ENCODE peak calls at places on chromosomes 11 and 22, in five cellular contexts. B, T, H, X and G are unnamed samples.

GRCh38 chr11:74091549-74091948 is 79.3 kb downstream of the C2CD3 start:
- DNase-seq in H (no peak), X (no peak), B (no peak), T (no peak), G (no peak)

GRCh38 chr22:47042116-47042825 is 279.8 kb downstream of the TBC1D22A start:
- DNase-seq in B (no peak), T (no peak), X (no peak), H (no peak), G (no peak)

GRCh38 chr11:15819679-15820286 is 536.6 kb downstream of the SOX6 start:
- DNase-seq in B (no peak), X (peak), H (peak), T (peak), G (no peak)

GRCh38 chr11:45982656-45983470 is 60.4 kb downstream of the LARGE2 start:
- DNase-seq in X (no peak), H (peak), T (peak), B (no peak), G (no peak)

GRCh38 chr11:107590460-107591097 is 368 bp upstream of the ELMOD1 start:
- DNase-seq in X (no peak), B (no peak), H (no peak), T (no peak), G (no peak)

GRCh38 chr11:13939952-13940610 is 22.4 kb upstream of the SPON1 start:
- DNase-seq in H (peak), X (no peak), T (peak), B (no peak), G (no peak)

GRCh38 chr11:115580927-115581680 is 76.9 kb upstream of the CADM1 start:
- DNase-seq in X (peak), B (no peak), H (peak), T (no peak), G (no peak)

GRCh38 chr22:20948450-20948849 is 18.6 kb upstream of the AIFM3 start:
- DNase-seq in X (no peak), T (no peak), H (no peak), B (no peak), G (no peak)

GRCh38 chr11:75728992-75729391 is 11.4 kb downstream of the MOGAT2 start:
- DNase-seq in T (no peak), H (no peak), X (no peak), B (peak), G (no peak)

GRCh38 chr11:69874178-69874983 is 55.2 kb upstream of the FGF3 start:
- DNase-seq in B (peak), T (no peak), X (no peak), H (no peak), G (peak)

GRCh38 chr11:102332611-102332994 is 14.4 kb upstream of the BIRC2 start:
- DNase-seq in B (no peak), X (no peak), H (no peak), T (no peak), G (no peak)

GRCh38 chr11:96055706-96056387 is 131.9 kb upstream of the MTMR2 start:
- DNase-seq in X (no peak), B (no peak), T (no peak), H (peak), G (no peak)

GRCh38 chr11:25859776-25860175 is 472.2 kb upstream of the ANO3 start:
- DNase-seq in B (no peak), X (no peak), H (no peak), T (no peak), G (no peak)

GRCh38 chr22:21921729-21922128 is 30.9 kb downstream of the PPM1F start:
- DNase-seq in T (no peak), H (no peak), B (no peak), X (no peak), G (no peak)

GRCh38 chr11:19579957-19580356 is 132.7 kb upstream of the NAV2 start:
- DNase-seq in H (no peak), B (no peak), T (no peak), X (no peak), G (no peak)

GRCh38 chr11:100980156-100980555 is 149.5 kb downstream of the PGR start:
- DNase-seq in X (no peak), T (no peak), B (no peak), H (no peak), G (no peak)

GRCh38 chr11:41612415-41612814 is 153.0 kb upstream of the LRRC4C start:
- DNase-seq in T (no peak), X (no peak), H (peak), B (no peak), G (no peak)

GRCh38 chr11:65382804-65383368 is 440 bp upstream of the SLC25A45 start:
- DNase-seq in B (no peak), H (no peak), X (no peak), T (no peak), G (no peak)

GRCh38 chr11:45928535-45929215 is 6.2 kb downstream of the LARGE2 start:
- DNase-seq in H (peak), X (no peak), B (no peak), T (no peak), G (no peak)

GRCh38 chr22:48798281-48799226 is 1029.1 kb downstream of the BRD1 start:
- DNase-seq in T (no peak), B (no peak), H (no peak), X (no peak), G (no peak)

GRCh38 chr22:28299760-28300159 is 379.9 kb downstream of the TTC28 start:
- DNase-seq in T (no peak), H (no peak), X (no peak), B (no peak), G (no peak)

GRCh38 chr11:114307524-114308203 is 11.5 kb downstream of the NNMT start:
- DNase-seq in B (no peak), X (peak), T (no peak), H (peak), G (no peak)

GRCh38 chr11:27055065-27055682 is 14.6 kb downstream of the BBOX1 start:
- DNase-seq in H (no peak), B (no peak), T (no peak), X (no peak), G (no peak)

DNA sequence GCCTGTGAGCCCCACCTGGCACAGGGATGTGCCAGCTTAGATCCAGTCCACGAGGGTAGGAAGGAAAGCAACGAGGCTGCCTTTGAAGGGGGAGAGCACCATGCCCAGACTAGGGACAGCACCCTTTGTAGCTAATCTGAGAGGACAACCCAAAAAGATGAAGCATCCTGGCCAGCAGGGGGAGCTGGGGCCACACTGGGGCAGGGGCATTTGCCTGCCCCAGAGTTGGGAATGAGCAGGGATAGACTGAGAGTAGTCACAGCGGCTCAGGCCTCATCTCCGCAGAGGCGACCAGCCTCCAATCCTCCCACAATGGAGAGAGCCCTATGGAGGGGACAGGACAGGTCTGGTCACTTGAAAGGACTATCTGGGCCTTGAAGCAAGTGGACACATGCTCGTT is 16.4 kb downstream of the LMO1 start:
- DNase-seq in X (no peak), H (no peak), B (no peak), T (no peak), G (no peak)
- TF ChIP-seq CTCF in X (no peak), H (peak), B (no peak), T (peak), G (no peak)

GRCh38 chr11:131121934-131122333 is 205.7 kb upstream of the SNX19 start:
- DNase-seq in B (no peak), T (no peak), H (no peak), X (no peak), G (no peak)

GRCh38 chr11:131118247-131118646 is 202.0 kb upstream of the SNX19 start:
- DNase-seq in T (no peak), X (no peak), H (peak), B (no peak), G (no peak)

GRCh38 chr11:131122448-131122847 is 206.2 kb upstream of the SNX19 start:
- DNase-seq in X (no peak), T (no peak), H (no peak), B (no peak), G (no peak)
- TF ChIP-seq CTCF in X (no peak), T (no peak), H (no peak), B (no peak), G (no peak)

GRCh38 chr22:31846161-31847115 is 92.6 kb downstream of the DEPDC5 start:
- DNase-seq in X (no peak), T (no peak), B (no peak), H (no peak), G (no peak)
- TF ChIP-seq CTCF in X (no peak), T (peak), B (no peak), H (peak), G (no peak)

GRCh38 chr22:33007485-33007884 is 50.7 kb downstream of the SYN3 start:
- DNase-seq in H (no peak), X (no peak), B (no peak), T (no peak), G (no peak)

GRCh38 chr22:33013531-33014162 is 44.5 kb downstream of the SYN3 start:
- DNase-seq in T (no peak), X (no peak), B (no peak), H (no peak), G (no peak)

GRCh38 chr22:33014621-33015020 is 43.6 kb downstream of the SYN3 start:
- DNase-seq in T (no peak), H (no peak), B (no peak), X (no peak), G (no peak)

GRCh38 chr22:33018232-33018864 is 39.8 kb downstream of the SYN3 start:
- DNase-seq in B (no peak), X (peak), T (peak), H (no peak), G (peak)

GRCh38 chr22:33013051-33013450 is 45.1 kb downstream of the SYN3 start:
- DNase-seq in H (no peak), B (no peak), T (no peak), X (no peak), G (no peak)
- TF ChIP-seq CTCF in H (peak), B (no peak), T (peak), X (no peak), G (no peak)

GRCh38 chr11:8365542-8365941 is 101.9 kb upstream of the LMO1 start:
- DNase-seq in X (no peak), T (no peak), H (no peak), B (no peak), G (no peak)
- TF ChIP-seq CTCF in X (no peak), T (peak), H (no peak), B (no peak), G (no peak)

GRCh38 chr11:67286621-67287333 is 2.3 kb upstream of the ANKRD13D start:
- DNase-seq in B (no peak), H (no peak), T (no peak), X (no peak), G (no peak)
- TF ChIP-seq CTCF in B (no peak), H (no peak), T (peak), X (no peak), G (no peak)

GRCh38 chr11:128572965-128573364 is 14.4 kb downstream of the ETS1 start:
- DNase-seq in X (no peak), B (no peak), H (no peak), T (no peak), G (no peak)
- TF ChIP-seq CTCF in X (no peak), B (no peak), H (no peak), T (no peak), G (no peak)

GRCh38 chr11:105609341-105609781 is 512 bp upstream of the GRIA4 start:
- DNase-seq in H (peak), T (peak), B (no peak), X (no peak), G (no peak)
- TF ChIP-seq CTCF in H (peak), T (peak), B (no peak), X (no peak), G (no peak)

DNA sequence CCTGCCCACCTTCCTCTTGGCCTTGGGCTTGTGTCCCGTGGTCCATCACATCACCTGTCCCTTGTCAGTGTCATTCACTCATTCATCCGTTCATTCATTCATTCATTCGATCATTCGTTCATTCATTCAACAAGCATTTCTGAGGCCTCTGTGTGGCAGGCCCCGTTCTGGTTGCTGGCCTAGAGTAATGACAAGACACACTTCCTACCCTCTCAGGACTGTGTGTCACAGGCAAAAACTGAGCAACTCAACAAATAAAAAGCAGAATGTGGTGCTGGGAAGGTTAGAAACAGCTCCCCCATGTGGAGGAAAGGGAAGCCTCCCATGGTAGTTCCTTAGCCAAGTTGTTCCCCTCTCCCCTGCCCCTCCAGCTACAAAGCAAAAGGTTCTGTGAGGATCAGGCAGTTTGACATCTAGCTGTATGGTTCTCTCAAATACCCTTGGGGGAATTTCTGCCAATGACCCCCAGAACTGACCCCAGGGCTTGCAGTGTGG is 1.6 kb upstream of the OMP start:
- DNase-seq in X (no peak), H (peak), T (no peak), B (no peak), G (no peak)
- TF ChIP-seq CTCF in X (no peak), H (peak), T (peak), B (no peak), G (no peak)